ENCODE peak calls at places on chromosomes 3 and 15, in five cellular contexts. J is DMS 273 treated with DMSO at 0.1 percent for 48 hours, F is occipital lobe, I is T-helper 17 cell, W is GM12892. Q is an unnamed sample.

GRCh38 chr15:29031502-29032228 is 145.9 kb downstream of the APBA2 start:
- DNase-seq in J (no peak), F (no peak), I (no peak), W (no peak), Q (no peak)

GRCh38 chr15:79433610-79434009 is 1.5 kb downstream of the MINAR1 start:
- DNase-seq in J (no peak), F (no peak), I (no peak), W (no peak), Q (no peak)

GRCh38 chr3:121651684-121652083 is 9.0 kb downstream of the HCLS1 start:
- DNase-seq in J (no peak), F (no peak), I (no peak), W (no peak), Q (peak)

GRCh38 chr3:43349759-43350158 is 63.4 kb downstream of the SNRK start:
- DNase-seq in J (no peak), F (no peak), I (no peak), W (no peak), Q (no peak)

GRCh38 chr15:78508272-78508671 is 895 bp downstream of the HYKK start:
- DNase-seq in J (no peak), F (no peak), I (no peak), W (no peak), Q (peak)

GRCh38 chr3:172181936-172182708 is 142.7 kb downstream of the FNDC3B start:
- DNase-seq in J (no peak), F (no peak), I (no peak), W (no peak), Q (no peak)

GRCh38 chr15:69064649-69065048 is 50.2 kb downstream of the NOX5 start:
- DNase-seq in J (no peak), F (no peak), I (no peak), W (no peak), Q (no peak)

GRCh38 chr3:32126305-32127015 is 20.0 kb downstream of the GPD1L start:
- DNase-seq in J (no peak), F (no peak), I (no peak), W (no peak), Q (no peak)

GRCh38 chr3:33980252-33980651 is 181.8 kb downstream of the PDCD6IP start:
- DNase-seq in J (no peak), F (no peak), I (no peak), W (no peak), Q (peak)

GRCh38 chr3:52527039-52527731 is 6.5 kb downstream of the NT5DC2 start:
- DNase-seq in J (no peak), F (no peak), I (no peak), W (no peak), Q (no peak)

GRCh38 chr3:50295553-50296166 is 3.4 kb upstream of the IFRD2 start:
- DNase-seq in J (no peak), F (no peak), I (no peak), W (no peak), Q (no peak)

GRCh38 chr15:83010709-83011270 is 649 bp downstream of the C15orf40 start:
- DNase-seq in J (peak), F (peak), I (peak), W (peak), Q (peak)

GRCh38 chr3:189776163-189776824 is 145.1 kb downstream of the TP63 start:
- DNase-seq in J (no peak), F (no peak), I (no peak), W (no peak), Q (no peak)

GRCh38 chr15:32942286-32942927 is 224.6 kb downstream of the GREM1 start:
- DNase-seq in J (no peak), F (no peak), I (no peak), W (no peak), Q (no peak)